ENCODE peak calls at places on chromosomes 7 and 10, in four cellular contexts. T is adrenal gland, K is osteoblast, L is ascending aorta. Z is an unnamed sample. For H3K4me1, the result is how much of the 10 kb centered on the place peaks cover.

GRCh38 chr7:140745654-140746053 is 49.1 kb downstream of the NDUFB2 start:
- DNase-seq in T (no peak), K (no peak), L (no peak), Z (no peak)

GRCh38 chr10:34061846-34062245 is 727.4 kb upstream of the NRP1 start:
- DNase-seq in T (no peak), K (no peak), L (no peak), Z (no peak)

GRCh38 chr7:90222811-90223725 is 11.5 kb downstream of the STEAP2 start:
- DNase-seq in T (no peak), K (no peak), L (no peak), Z (no peak)

GRCh38 chr10:94521276-94522250 is 24.0 kb upstream of the HELLS start:
- DNase-seq in T (no peak), K (peak), L (no peak), Z (no peak)

GRCh38 chr7:106223156-106223555 is 61.6 kb downstream of the NAMPT start:
- DNase-seq in T (no peak), K (no peak), L (no peak), Z (no peak)

GRCh38 chr10:71831646-71832552 is 19.2 kb downstream of the PSAP start:
- DNase-seq in T (peak), K (peak), L (no peak), Z (no peak)

GRCh38 chr7:141014091-141014490 is 661 bp downstream of the MRPS33 start:
- DNase-seq in T (no peak), K (no peak), L (no peak), Z (no peak)

GRCh38 chr10:101241840-101242707 is 12.8 kb upstream of the LBX1 start:
- DNase-seq in T (no peak), K (peak), L (no peak), Z (no peak)

GRCh38 chr7:113561446-113561845 is 357.4 kb downstream of the PPP1R3A start:
- DNase-seq in T (no peak), K (no peak), L (no peak), Z (no peak)

GRCh38 chr7:2521952-2522591 is 2.5 kb downstream of the LFNG start:
- DNase-seq in T (peak), K (no peak), L (no peak), Z (no peak)

GRCh38 chr10:53843691-53844362 is 957.2 kb downstream of the PCDH15 start:
- DNase-seq in T (no peak), K (no peak), L (no peak), Z (no peak)

GRCh38 chr7:44398953-44399574 is 73.7 kb upstream of the CAMK2B start:
- DNase-seq in T (no peak), K (no peak), L (no peak), Z (no peak)

GRCh38 chr10:101579516-101579870 is 8.6 kb downstream of the POLL start:
- DNase-seq in T (no peak), K (no peak), L (no peak), Z (no peak)

GRCh38 chr10:52447931-52448353 is 133.9 kb downstream of the DKK1 start:
- DNase-seq in T (no peak), K (no peak), L (no peak), Z (no peak)

DNA sequence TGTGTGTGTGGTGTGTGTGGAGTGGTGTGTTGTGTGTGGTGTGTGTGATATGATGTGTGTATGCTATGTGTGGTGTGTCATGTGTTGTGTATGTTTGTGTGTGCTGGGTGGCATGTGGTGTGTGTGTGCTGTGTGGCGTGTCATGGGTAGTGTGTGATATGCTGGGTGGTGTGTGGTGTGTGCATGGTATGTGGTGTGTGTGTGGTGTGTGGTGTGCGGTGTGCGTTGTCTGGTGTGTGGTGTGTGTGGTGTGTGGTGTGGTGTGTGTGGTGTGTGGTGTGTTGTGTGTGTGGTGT is 37.5 kb upstream of the DNAJB6 start:
- DNase-seq in T (no peak), K (peak), L (no peak), Z (no peak)
- H3K4me1 ChIP-seq in T (under half), K (under half), L (under half), Z (under half)

DNA sequence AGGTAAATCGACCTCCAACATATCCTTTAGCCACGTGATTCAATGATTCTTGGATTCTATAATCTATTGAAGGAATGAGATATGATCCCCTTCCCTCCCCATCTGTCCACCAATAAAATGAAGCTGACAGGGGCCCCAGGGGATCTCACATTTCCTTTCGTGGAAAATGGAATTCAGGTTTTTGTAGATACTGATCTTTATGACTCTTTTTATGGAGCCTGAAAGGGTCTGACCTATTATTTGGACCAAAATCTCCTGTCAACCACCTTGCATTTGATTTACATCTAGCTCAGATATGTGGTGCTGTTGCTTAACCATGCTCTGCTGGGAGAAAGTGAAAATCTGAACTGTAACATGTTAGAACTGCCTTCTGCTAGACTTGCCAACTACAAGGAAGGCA is 234.0 kb upstream of the CXCL12 start:
- DNase-seq in T (no peak), K (no peak), L (no peak), Z (no peak)
- TF ChIP-seq CTCF in T (no peak), K (no peak), L (no peak), Z (no peak)

GRCh38 chr10:62306663-62307062 is 38.0 kb upstream of the RTKN2 start:
- DNase-seq in T (no peak), K (no peak), L (no peak), Z (no peak)
- H3K4me3 ChIP-seq in T (no peak), K (no peak), L (no peak), Z (no peak)

GRCh38 chr10:86671419-86671818 is 3.1 kb downstream of the LDB3 start:
- DNase-seq in T (no peak), K (no peak), L (no peak), Z (no peak)

GRCh38 chr10:86668297-86669165 is at the start of gene LDB3:
- DNase-seq in T (no peak), K (peak), L (peak), Z (peak)

GRCh38 chr10:86671985-86672710 is 3.8 kb downstream of the LDB3 start:
- DNase-seq in T (peak), K (no peak), L (no peak), Z (no peak)

GRCh38 chr10:86670290-86670811 is 2.0 kb downstream of the LDB3 start:
- DNase-seq in T (no peak), K (no peak), L (no peak), Z (no peak)

GRCh38 chr10:86670876-86671275 is 2.6 kb downstream of the LDB3 start:
- DNase-seq in T (no peak), K (no peak), L (no peak), Z (no peak)
- H3K4me1 ChIP-seq in T (under half), K (under half), L (half or more), Z (half or more)

GRCh38 chr10:61981460-61981859 is 80.0 kb downstream of the ARID5B start:
- DNase-seq in T (no peak), K (no peak), L (no peak), Z (no peak)
- TF ChIP-seq CTCF in T (no peak), K (no peak), L (no peak), Z (no peak)

GRCh38 chr7:117021366-117021765 is 68.1 kb downstream of the ST7 start:
- DNase-seq in T (no peak), K (no peak), L (no peak), Z (no peak)
- H3K4me3 ChIP-seq in T (no peak), K (no peak), L (peak), Z (peak)

DNA sequence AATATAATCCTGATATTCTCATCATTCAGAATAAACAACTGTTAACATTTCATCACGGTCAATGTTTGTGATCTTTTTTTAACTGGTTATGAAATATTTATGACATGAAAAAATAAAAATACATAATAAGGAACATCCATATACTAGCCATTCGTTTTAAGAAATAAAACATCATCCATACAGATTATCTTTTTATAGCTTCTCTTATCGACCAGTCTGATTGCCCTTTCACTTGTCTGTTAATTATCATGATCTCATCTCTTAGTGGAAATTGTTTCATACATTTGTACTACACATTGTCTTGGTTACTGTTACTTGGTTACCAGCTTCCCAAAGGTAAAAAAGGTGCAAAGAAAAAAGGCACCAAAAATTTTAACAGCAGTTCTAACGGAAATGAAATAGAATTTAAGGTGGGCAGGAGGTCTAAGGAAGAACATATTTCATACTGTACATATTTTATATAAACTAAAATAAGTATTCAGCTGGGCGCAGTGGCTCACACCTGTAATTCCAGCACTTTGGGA is 8.4 kb downstream of the ARHGAP21 start:
- DNase-seq in T (no peak), K (no peak), L (no peak), Z (no peak)
- H3K4me1 ChIP-seq in T (under half), K (under half), L (under half), Z (half or more)

DNA sequence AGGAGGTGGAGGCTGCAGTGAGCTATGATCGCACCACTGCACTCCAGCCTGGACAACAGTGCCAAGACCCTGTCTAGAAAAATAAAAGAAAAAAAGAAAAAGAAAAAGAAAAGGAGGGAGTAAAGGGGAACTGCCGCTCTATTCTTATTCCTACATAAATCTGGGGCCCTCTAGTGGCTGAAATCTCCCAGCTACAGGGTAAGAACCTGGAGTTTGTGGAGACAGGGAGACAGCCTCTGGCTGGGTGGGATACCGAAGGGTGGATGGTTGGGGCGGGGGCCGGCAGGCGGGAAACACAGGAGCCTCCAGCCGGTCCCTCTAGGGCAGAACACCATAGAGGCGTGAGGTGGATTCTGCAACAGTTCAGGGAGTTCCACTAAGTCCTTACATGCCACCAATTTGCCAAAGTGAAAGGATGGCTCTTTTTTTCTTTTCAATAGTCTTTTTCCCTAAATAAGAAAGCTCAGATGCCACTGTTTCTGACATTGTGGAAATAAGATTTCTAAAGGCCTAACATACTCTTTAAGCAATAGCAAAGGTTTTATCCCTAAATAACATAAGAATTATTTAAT is 117.3 kb downstream of the SVIL start:
- DNase-seq in T (peak), K (no peak), L (no peak), Z (no peak)
- TF ChIP-seq CTCF in T (peak), K (peak), L (peak), Z (peak)

DNA sequence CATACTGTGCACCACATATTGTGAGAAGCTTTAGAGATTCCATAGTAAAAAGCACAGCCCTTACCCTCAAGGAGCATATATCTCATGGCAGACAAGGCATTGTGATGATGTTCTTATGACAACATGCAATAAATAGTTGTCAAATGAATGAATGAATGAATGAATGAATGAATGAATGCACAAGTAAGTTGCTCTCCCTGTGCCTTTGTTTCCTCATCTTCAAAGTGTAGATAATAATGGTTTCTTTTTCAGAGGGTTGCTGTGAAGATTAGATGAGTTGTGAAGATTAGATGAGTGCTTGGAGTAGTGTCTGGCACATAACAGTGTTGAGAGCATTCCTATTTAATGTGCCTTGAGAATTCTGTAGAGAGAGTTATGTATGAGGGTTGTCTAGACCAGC is 217.3 kb downstream of the RELN start:
- DNase-seq in T (no peak), K (no peak), L (no peak), Z (no peak)
- H3K4me3 ChIP-seq in T (no peak), K (no peak), L (no peak), Z (no peak)